ENCODE peak calls at places on chromosomes 1 and 21, in ten cellular contexts. Z is HTR-8/SVneo; Y is RKO; S is AG09309; J is mucosa of descending colon; H is GM12878; P is IMR-90; B is stimulated activated naive CD8-positive, alpha-beta T cell treated with anti-CD3 and anti-CD28 coated beads, Interleukin-15, Interleukin-2, amounts not matched to agents 100 U/mL and 50 U/mL, for 24 hours; W is occipital lobe; O is osteocyte. U is an unnamed sample.

GRCh38 chr1:27601771-27602509 is 2.0 kb downstream of the AHDC1 start:
- DNase-seq in Y (no peak), S (no peak), B (peak), H (no peak), O (no peak), W (peak), Z (no peak), J (peak), P (no peak), U (no peak)

GRCh38 chr1:241063281-241063680 is 293.7 kb downstream of the RGS7 start:
- DNase-seq in S (no peak), O (no peak), H (no peak), W (no peak), B (no peak), P (no peak), Z (no peak), Y (no peak), J (no peak), U (no peak)

GRCh38 chr1:8097077-8097799 is 71.1 kb upstream of the ERRFI1 start:
- DNase-seq in B (no peak), J (no peak), Y (peak), O (no peak), S (peak), H (peak), W (no peak), P (peak), Z (no peak), U (peak)

GRCh38 chr1:112712701-112713128 is 2.4 kb downstream of the PPM1J start:
- DNase-seq in B (no peak), H (no peak), W (no peak), J (no peak), O (no peak), P (no peak), Y (no peak), Z (no peak), S (no peak), U (no peak)

GRCh38 chr1:75257424-75257823 is 123.2 kb downstream of the LHX8 start:
- DNase-seq in Y (no peak), S (no peak), W (no peak), Z (no peak), B (no peak), O (no peak), J (no peak), P (no peak), H (no peak), U (no peak)

GRCh38 chr1:203437696-203438315 is 37.8 kb upstream of the PRELP start:
- DNase-seq in Y (no peak), P (no peak), J (no peak), B (no peak), W (no peak), S (no peak), Z (no peak), O (no peak), H (no peak), U (no peak)

GRCh38 chr21:46366561-46366960 is 42.6 kb downstream of the PCNT start:
- DNase-seq in Z (no peak), J (no peak), O (no peak), W (no peak), B (no peak), P (no peak), Y (no peak), H (no peak), S (no peak), U (no peak)

GRCh38 chr1:209884249-209884648 is 53.8 kb upstream of the SYT14 start:
- DNase-seq in S (no peak), Z (no peak), W (no peak), J (no peak), P (peak), O (no peak), Y (no peak), H (no peak), B (no peak), U (peak)

GRCh38 chr1:11982010-11982392 is 1.8 kb downstream of the MFN2 start:
- DNase-seq in H (no peak), O (no peak), Z (no peak), S (no peak), P (peak), Y (peak), W (no peak), B (no peak), J (no peak), U (no peak)

GRCh38 chr1:53295295-53295694 is 32.6 kb downstream of the LRP8 start:
- DNase-seq in W (no peak), B (no peak), S (no peak), H (no peak), P (no peak), J (no peak), Y (no peak), O (no peak), Z (no peak), U (peak)

GRCh38 chr21:30668776-30669175 is 26.1 kb downstream of the KRTAP20-3 start:
- DNase-seq in S (no peak), B (no peak), Y (no peak), J (no peak), P (no peak), Z (no peak), O (no peak), W (no peak), H (no peak), U (no peak)

GRCh38 chr1:203726417-203726867 is 38.5 kb upstream of the LAX1 start:
- DNase-seq in Z (no peak), J (no peak), S (no peak), H (no peak), W (no peak), P (no peak), B (no peak), Y (no peak), O (no peak), U (no peak)

GRCh38 chr21:33069994-33070811 is at the start of gene OLIG1:
- DNase-seq in J (peak), Y (no peak), O (no peak), W (peak), P (peak), H (no peak), B (peak), S (no peak), Z (peak), U (no peak)